ENCODE peak calls at places on chromosomes 2 and 18, in ten cellular contexts. T, L, Q, S, M, P, O, X, R and A are unnamed samples.
A peak's percentile ranks its signal among the peaks of the same experiment; 100 is the strongest.

GRCh38 chr2:10091182-10091932 is 11.1 kb upstream of the CYS1 start:
- DNase-seq in T (no peak), L (peak; percentile 62), Q (no peak), S (no peak), M (no peak), P (no peak), O (no peak), X (peak; percentile 39), R (no peak), A (peak; percentile 57)

GRCh38 chr18:57063601-57064000 is 83.3 kb upstream of the BOD1L2 start:
- DNase-seq in T (no peak), L (no peak), Q (no peak), S (no peak), M (no peak), P (peak; percentile 68), O (no peak), X (no peak), R (no peak), A (no peak)

GRCh38 chr18:7023581-7023980 is 94.0 kb downstream of the LAMA1 start:
- DNase-seq in T (no peak), L (no peak), Q (no peak), S (no peak), M (no peak), P (no peak), O (no peak), X (no peak), R (no peak), A (no peak)

GRCh38 chr2:7989823-7990222 is 692.0 kb upstream of the ID2 start:
- DNase-seq in T (no peak), L (no peak), Q (no peak), S (no peak), M (no peak), P (no peak), O (no peak), X (no peak), R (no peak), A (no peak)

GRCh38 chr2:69020496-69020895 is 7.5 kb downstream of the ANTXR1 start:
- DNase-seq in T (no peak), L (no peak), Q (no peak), S (no peak), M (no peak), P (no peak), O (no peak), X (no peak), R (no peak), A (no peak)

GRCh38 chr18:47184419-47185050 is 8.4 kb upstream of the IER3IP1 start:
- DNase-seq in T (no peak), L (no peak), Q (no peak), S (peak; percentile 26), M (no peak), P (no peak), O (peak; percentile 16), X (no peak), R (no peak), A (no peak)

GRCh38 chr2:226977775-226978190 is 141.9 kb downstream of the RHBDD1 start:
- DNase-seq in T (no peak), L (no peak), Q (peak; percentile 75), S (peak; percentile 64), M (no peak), P (no peak), O (no peak), X (no peak), R (peak; percentile 23), A (no peak)

GRCh38 chr2:147792966-147793617 is 51.7 kb upstream of the ACVR2A start:
- DNase-seq in T (no peak), L (no peak), Q (no peak), S (peak; percentile 34), M (no peak), P (no peak), O (no peak), X (no peak), R (peak; percentile 39), A (no peak)

GRCh38 chr2:158969717-158970521 is 1.5 kb downstream of the TANC1 start:
- DNase-seq in T (no peak), L (peak; percentile 57), Q (no peak), S (peak; percentile 58), M (no peak), P (no peak), O (no peak), X (peak; percentile 53), R (no peak), A (peak; percentile 54)

GRCh38 chr2:159035790-159036411 is 67.5 kb downstream of the TANC1 start:
- DNase-seq in T (peak; percentile 18), L (no peak), Q (no peak), S (peak; percentile 39), M (peak; percentile 10), P (no peak), O (peak; percentile 12), X (peak; percentile 82), R (no peak), A (no peak)

GRCh38 chr2:222057249-222058073 is 241.3 kb downstream of the PAX3 start:
- DNase-seq in T (no peak), L (no peak), Q (peak; percentile 42), S (peak; percentile 52), M (peak; percentile 10), P (no peak), O (peak; percentile 5), X (no peak), R (peak; percentile 49), A (no peak)

GRCh38 chr2:226777611-226778010 is 22.0 kb downstream of the IRS1 start:
- DNase-seq in T (no peak), L (no peak), Q (no peak), S (no peak), M (no peak), P (no peak), O (no peak), X (no peak), R (no peak), A (no peak)

GRCh38 chr2:226660524-226660923 is 139.1 kb downstream of the IRS1 start:
- DNase-seq in T (no peak), L (no peak), Q (no peak), S (peak; percentile 91), M (no peak), P (no peak), O (no peak), X (no peak), R (peak; percentile 90), A (peak; percentile 73)

GRCh38 chr2:146527166-146527565 is 1317.7 kb upstream of the ACVR2A start:
- DNase-seq in T (no peak), L (no peak), Q (no peak), S (peak; percentile 28), M (no peak), P (no peak), O (no peak), X (no peak), R (no peak), A (no peak)

GRCh38 chr2:207616185-207616584 is 9.0 kb downstream of the METTL21A start:
- DNase-seq in T (no peak), L (no peak), Q (no peak), S (peak; percentile 73), M (no peak), P (no peak), O (no peak), X (no peak), R (peak; percentile 22), A (no peak)

GRCh38 chr2:228681426-228681825 is 499.9 kb upstream of the SPHKAP start:
- DNase-seq in T (no peak), L (no peak), Q (peak; percentile 10), S (peak; percentile 75), M (no peak), P (no peak), O (no peak), X (peak; percentile 34), R (peak; percentile 53), A (no peak)

GRCh38 chr2:80546766-80547165 is 242.2 kb upstream of the LRRTM1 start:
- DNase-seq in T (no peak), L (no peak), Q (no peak), S (no peak), M (no peak), P (no peak), O (no peak), X (peak; percentile 52), R (no peak), A (no peak)

GRCh38 chr2:25312958-25313710 is 28.6 kb downstream of the DNMT3A start:
- DNase-seq in T (no peak), L (peak; percentile 46), Q (no peak), S (no peak), M (no peak), P (no peak), O (peak; percentile 19), X (no peak), R (no peak), A (no peak)

GRCh38 chr2:8488001-8488738 is 193.7 kb upstream of the ID2 start:
- DNase-seq in T (peak; percentile 60), L (no peak), Q (no peak), S (no peak), M (no peak), P (peak; percentile 35), O (peak; percentile 89), X (no peak), R (peak; percentile 23), A (no peak)

GRCh38 chr18:54926593-54927297 is 32.5 kb downstream of the CCDC68 start:
- DNase-seq in T (no peak), L (no peak), Q (no peak), S (peak; percentile 42), M (no peak), P (no peak), O (no peak), X (no peak), R (no peak), A (no peak)

GRCh38 chr2:100235098-100235497 is 87.2 kb downstream of the LONRF2 start:
- DNase-seq in T (peak; percentile 85), L (peak; percentile 73), Q (no peak), S (no peak), M (no peak), P (no peak), O (peak; percentile 56), X (peak; percentile 38), R (no peak), A (no peak)

GRCh38 chr2:47486858-47487497 is 84.0 kb downstream of the MSH2 start:
- DNase-seq in T (peak; percentile 32), L (no peak), Q (no peak), S (no peak), M (no peak), P (no peak), O (no peak), X (no peak), R (no peak), A (no peak)

GRCh38 chr18:26471826-26472225 is 76.5 kb downstream of the KCTD1 start:
- DNase-seq in T (no peak), L (no peak), Q (no peak), S (no peak), M (no peak), P (no peak), O (no peak), X (no peak), R (no peak), A (no peak)

GRCh38 chr18:77079088-77079487 is 53.5 kb downstream of the MBP start:
- DNase-seq in T (no peak), L (no peak), Q (no peak), S (no peak), M (no peak), P (no peak), O (no peak), X (no peak), R (no peak), A (no peak)